ENCODE peak calls at places on chromosomes 11 and 22, in nine cellular contexts. One of them, this sample, is unnamed.

GRCh38 chr11:22561283-22561682 is 64.3 kb downstream of the FANCF start:
- DNase-seq in GM23338: no peak
- DNase-seq in neuronal stem cell: no peak
- DNase-seq in CD8-positive, alpha-beta T cell: no peak
- DNase-seq in effector memory CD4-positive, alpha-beta T cell: no peak
- DNase-seq in PC-3: no peak
- DNase-seq in colonic mucosa: no peak
- DNase-seq in neural progenitor cell: no peak
- DNase-seq in cardiac muscle cell: no peak
- DNase-seq in this sample: no peak

GRCh38 chr22:47918276-47918928 is 1156.0 kb downstream of the TBC1D22A start:
- DNase-seq in GM23338: no peak
- DNase-seq in neuronal stem cell: no peak
- DNase-seq in CD8-positive, alpha-beta T cell: no peak
- DNase-seq in effector memory CD4-positive, alpha-beta T cell: no peak
- DNase-seq in PC-3: no peak
- DNase-seq in colonic mucosa: no peak
- DNase-seq in neural progenitor cell: no peak
- DNase-seq in cardiac muscle cell: no peak
- DNase-seq in this sample: no peak

GRCh38 chr22:25933158-25933788 is 191.3 kb downstream of the MYO18B start:
- DNase-seq in GM23338: no peak
- DNase-seq in neuronal stem cell: no peak
- DNase-seq in CD8-positive, alpha-beta T cell: no peak
- DNase-seq in effector memory CD4-positive, alpha-beta T cell: no peak
- DNase-seq in PC-3: no peak
- DNase-seq in colonic mucosa: no peak
- DNase-seq in neural progenitor cell: no peak
- DNase-seq in cardiac muscle cell: no peak
- DNase-seq in this sample: no peak

GRCh38 chr11:60971520-60971919 is at the start of gene CD6:
- DNase-seq in GM23338: no peak
- DNase-seq in neuronal stem cell: no peak
- DNase-seq in CD8-positive, alpha-beta T cell: peak; percentile 86
- DNase-seq in effector memory CD4-positive, alpha-beta T cell: peak; percentile 58
- DNase-seq in PC-3: no peak
- DNase-seq in colonic mucosa: no peak
- DNase-seq in neural progenitor cell: no peak
- DNase-seq in cardiac muscle cell: no peak
- DNase-seq in this sample: no peak

GRCh38 chr11:95375881-95376280 is 144.9 kb upstream of the SESN3 start:
- DNase-seq in GM23338: no peak
- DNase-seq in neuronal stem cell: no peak
- DNase-seq in CD8-positive, alpha-beta T cell: no peak
- DNase-seq in effector memory CD4-positive, alpha-beta T cell: no peak
- DNase-seq in PC-3: no peak
- DNase-seq in colonic mucosa: no peak
- DNase-seq in neural progenitor cell: no peak
- DNase-seq in cardiac muscle cell: no peak
- DNase-seq in this sample: no peak

GRCh38 chr22:19802001-19802880 is 41.7 kb downstream of the TBX1 start:
- DNase-seq in GM23338: no peak
- DNase-seq in neuronal stem cell: no peak
- DNase-seq in CD8-positive, alpha-beta T cell: no peak
- DNase-seq in effector memory CD4-positive, alpha-beta T cell: no peak
- DNase-seq in PC-3: no peak
- DNase-seq in colonic mucosa: no peak
- DNase-seq in neural progenitor cell: no peak
- DNase-seq in cardiac muscle cell: no peak
- DNase-seq in this sample: no peak

GRCh38 chr22:23278883-23279675 is 98.8 kb downstream of the BCR start:
- DNase-seq in GM23338: no peak
- DNase-seq in neuronal stem cell: no peak
- DNase-seq in CD8-positive, alpha-beta T cell: peak; percentile 62
- DNase-seq in effector memory CD4-positive, alpha-beta T cell: no peak
- DNase-seq in PC-3: peak; percentile 49
- DNase-seq in colonic mucosa: peak; percentile 84
- DNase-seq in neural progenitor cell: no peak
- DNase-seq in cardiac muscle cell: no peak
- DNase-seq in this sample: peak; percentile 43

GRCh38 chr22:42461511-42461910 is 29.3 kb upstream of the NFAM1 start:
- DNase-seq in GM23338: peak; percentile 72
- DNase-seq in neuronal stem cell: no peak
- DNase-seq in CD8-positive, alpha-beta T cell: no peak
- DNase-seq in effector memory CD4-positive, alpha-beta T cell: no peak
- DNase-seq in PC-3: no peak
- DNase-seq in colonic mucosa: no peak
- DNase-seq in neural progenitor cell: peak; percentile 58
- DNase-seq in cardiac muscle cell: no peak
- DNase-seq in this sample: no peak

GRCh38 chr11:87259731-87260130 is 222.0 kb downstream of the TMEM135 start:
- DNase-seq in GM23338: no peak
- DNase-seq in neuronal stem cell: no peak
- DNase-seq in CD8-positive, alpha-beta T cell: no peak
- DNase-seq in effector memory CD4-positive, alpha-beta T cell: no peak
- DNase-seq in PC-3: no peak
- DNase-seq in colonic mucosa: no peak
- DNase-seq in neural progenitor cell: no peak
- DNase-seq in cardiac muscle cell: peak; percentile 39
- DNase-seq in this sample: no peak

GRCh38 chr11:33478111-33478573 is 221.0 kb downstream of the HIPK3 start:
- DNase-seq in GM23338: peak; percentile 27
- DNase-seq in neuronal stem cell: no peak
- DNase-seq in CD8-positive, alpha-beta T cell: no peak
- DNase-seq in effector memory CD4-positive, alpha-beta T cell: no peak
- DNase-seq in PC-3: no peak
- DNase-seq in colonic mucosa: no peak
- DNase-seq in neural progenitor cell: peak; percentile 5
- DNase-seq in cardiac muscle cell: peak; percentile 11
- DNase-seq in this sample: no peak

GRCh38 chr22:37735054-37735453 is 38.2 kb downstream of the TRIOBP start:
- DNase-seq in GM23338: peak; percentile 76
- DNase-seq in neuronal stem cell: peak; percentile 48
- DNase-seq in CD8-positive, alpha-beta T cell: peak; percentile 17
- DNase-seq in effector memory CD4-positive, alpha-beta T cell: no peak
- DNase-seq in PC-3: no peak
- DNase-seq in colonic mucosa: peak; percentile 57
- DNase-seq in neural progenitor cell: peak; percentile 84
- DNase-seq in cardiac muscle cell: peak; percentile 75
- DNase-seq in this sample: no peak

GRCh38 chr22:32515074-32515473 is 40.5 kb downstream of the FBXO7 start:
- DNase-seq in GM23338: no peak
- DNase-seq in neuronal stem cell: no peak
- DNase-seq in CD8-positive, alpha-beta T cell: no peak
- DNase-seq in effector memory CD4-positive, alpha-beta T cell: no peak
- DNase-seq in PC-3: no peak
- DNase-seq in colonic mucosa: no peak
- DNase-seq in neural progenitor cell: no peak
- DNase-seq in cardiac muscle cell: no peak
- DNase-seq in this sample: no peak

GRCh38 chr11:125902927-125903752 is at the start of gene PUS3:
- DNase-seq in GM23338: peak; percentile 96
- DNase-seq in neuronal stem cell: peak; percentile 66
- DNase-seq in CD8-positive, alpha-beta T cell: peak; percentile 88
- DNase-seq in effector memory CD4-positive, alpha-beta T cell: peak; percentile 64
- DNase-seq in PC-3: peak; percentile 90
- DNase-seq in colonic mucosa: peak; percentile 94
- DNase-seq in neural progenitor cell: peak; percentile 92
- DNase-seq in cardiac muscle cell: peak; percentile 90
- DNase-seq in this sample: peak; percentile 79

GRCh38 chr11:45646275-45646970 is 19.0 kb downstream of the CHST1 start:
- DNase-seq in GM23338: peak; percentile 57
- DNase-seq in neuronal stem cell: no peak
- DNase-seq in CD8-positive, alpha-beta T cell: no peak
- DNase-seq in effector memory CD4-positive, alpha-beta T cell: no peak
- DNase-seq in PC-3: peak; percentile 27
- DNase-seq in colonic mucosa: no peak
- DNase-seq in neural progenitor cell: peak; percentile 36
- DNase-seq in cardiac muscle cell: no peak
- DNase-seq in this sample: no peak

GRCh38 chr11:45799562-45799961 is 5.4 kb upstream of the SLC35C1 start:
- DNase-seq in GM23338: no peak
- DNase-seq in neuronal stem cell: no peak
- DNase-seq in CD8-positive, alpha-beta T cell: no peak
- DNase-seq in effector memory CD4-positive, alpha-beta T cell: no peak
- DNase-seq in PC-3: no peak
- DNase-seq in colonic mucosa: no peak
- DNase-seq in neural progenitor cell: no peak
- DNase-seq in cardiac muscle cell: no peak
- DNase-seq in this sample: no peak

GRCh38 chr11:120229451-120230424 is 10.2 kb upstream of the POU2F3 start:
- DNase-seq in GM23338: peak; percentile 76
- DNase-seq in neuronal stem cell: no peak
- DNase-seq in CD8-positive, alpha-beta T cell: no peak
- DNase-seq in effector memory CD4-positive, alpha-beta T cell: no peak
- DNase-seq in PC-3: peak; percentile 64
- DNase-seq in colonic mucosa: no peak
- DNase-seq in neural progenitor cell: peak; percentile 68
- DNase-seq in cardiac muscle cell: peak; percentile 34
- DNase-seq in this sample: no peak

GRCh38 chr11:128517457-128518230 is 69.7 kb downstream of the ETS1 start:
- DNase-seq in GM23338: no peak
- DNase-seq in neuronal stem cell: no peak
- DNase-seq in CD8-positive, alpha-beta T cell: no peak
- DNase-seq in effector memory CD4-positive, alpha-beta T cell: no peak
- DNase-seq in PC-3: peak; percentile 67
- DNase-seq in colonic mucosa: no peak
- DNase-seq in neural progenitor cell: no peak
- DNase-seq in cardiac muscle cell: no peak
- DNase-seq in this sample: no peak

GRCh38 chr11:128515086-128515485 is 72.3 kb downstream of the ETS1 start:
- DNase-seq in GM23338: no peak
- DNase-seq in neuronal stem cell: no peak
- DNase-seq in CD8-positive, alpha-beta T cell: peak; percentile 63
- DNase-seq in effector memory CD4-positive, alpha-beta T cell: no peak
- DNase-seq in PC-3: no peak
- DNase-seq in colonic mucosa: no peak
- DNase-seq in neural progenitor cell: no peak
- DNase-seq in cardiac muscle cell: no peak
- DNase-seq in this sample: no peak

GRCh38 chr11:128516886-128517285 is 70.5 kb downstream of the ETS1 start:
- DNase-seq in GM23338: no peak
- DNase-seq in neuronal stem cell: no peak
- DNase-seq in CD8-positive, alpha-beta T cell: no peak
- DNase-seq in effector memory CD4-positive, alpha-beta T cell: no peak
- DNase-seq in PC-3: no peak
- DNase-seq in colonic mucosa: no peak
- DNase-seq in neural progenitor cell: no peak
- DNase-seq in cardiac muscle cell: no peak
- DNase-seq in this sample: no peak

GRCh38 chr11:128515766-128516466 is 71.4 kb downstream of the ETS1 start:
- DNase-seq in GM23338: no peak
- DNase-seq in neuronal stem cell: no peak
- DNase-seq in CD8-positive, alpha-beta T cell: no peak
- DNase-seq in effector memory CD4-positive, alpha-beta T cell: no peak
- DNase-seq in PC-3: no peak
- DNase-seq in colonic mucosa: no peak
- DNase-seq in neural progenitor cell: no peak
- DNase-seq in cardiac muscle cell: no peak
- DNase-seq in this sample: no peak

DNA sequence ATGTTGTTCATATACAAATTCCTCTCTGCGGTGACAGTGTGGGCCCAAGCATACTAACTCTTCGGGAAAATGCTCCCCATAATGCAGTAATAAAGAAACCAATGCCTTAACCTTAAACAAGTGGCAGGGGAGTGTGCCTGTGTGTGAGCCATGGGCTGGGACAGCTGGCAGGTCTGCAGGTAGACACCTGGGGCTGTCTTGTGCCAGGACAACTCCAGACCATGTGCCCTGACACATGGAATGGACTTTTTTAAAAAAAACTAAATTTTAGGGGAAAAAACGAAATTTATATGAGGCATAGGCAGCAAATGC is 70.9 kb downstream of the ETS1 start:
- DNase-seq in GM23338: no peak
- DNase-seq in neuronal stem cell: no peak
- DNase-seq in CD8-positive, alpha-beta T cell: no peak
- DNase-seq in effector memory CD4-positive, alpha-beta T cell: no peak
- DNase-seq in PC-3: no peak
- DNase-seq in colonic mucosa: no peak
- DNase-seq in neural progenitor cell: no peak
- DNase-seq in cardiac muscle cell: no peak
- DNase-seq in this sample: no peak
- H3K27ac ChIP-seq in GM23338: no peak overlapping the region
- H3K27ac ChIP-seq in neuronal stem cell: no peak overlapping the region
- H3K27ac ChIP-seq in CD8-positive, alpha-beta T cell: peak overlapping the region; percentile 91
- H3K27ac ChIP-seq in effector memory CD4-positive, alpha-beta T cell: peak overlapping the region; percentile 93
- H3K27ac ChIP-seq in PC-3: no peak overlapping the region
- H3K27ac ChIP-seq in colonic mucosa: peak overlapping the region; percentile 60
- H3K27ac ChIP-seq in neural progenitor cell: no peak overlapping the region
- H3K27ac ChIP-seq in cardiac muscle cell: no peak overlapping the region
- H3K27ac ChIP-seq in this sample: no peak overlapping the region

GRCh38 chr11:74650498-74650897 is 58.1 kb downstream of the POLD3 start:
- DNase-seq in GM23338: no peak
- DNase-seq in neuronal stem cell: no peak
- DNase-seq in CD8-positive, alpha-beta T cell: no peak
- DNase-seq in effector memory CD4-positive, alpha-beta T cell: no peak
- DNase-seq in PC-3: no peak
- DNase-seq in colonic mucosa: no peak
- DNase-seq in neural progenitor cell: no peak
- DNase-seq in cardiac muscle cell: no peak
- DNase-seq in this sample: no peak
- H3K27ac ChIP-seq in GM23338: no peak overlapping the region
- H3K27ac ChIP-seq in neuronal stem cell: no peak overlapping the region
- H3K27ac ChIP-seq in CD8-positive, alpha-beta T cell: no peak overlapping the region
- H3K27ac ChIP-seq in effector memory CD4-positive, alpha-beta T cell: no peak overlapping the region
- H3K27ac ChIP-seq in PC-3: no peak overlapping the region
- H3K27ac ChIP-seq in colonic mucosa: no peak overlapping the region
- H3K27ac ChIP-seq in neural progenitor cell: no peak overlapping the region
- H3K27ac ChIP-seq in cardiac muscle cell: no peak overlapping the region
- H3K27ac ChIP-seq in this sample: no peak overlapping the region

GRCh38 chr11:65640483-65641207 is 2.7 kb downstream of the SIPA1 start:
- DNase-seq in GM23338: no peak
- DNase-seq in neuronal stem cell: no peak
- DNase-seq in CD8-positive, alpha-beta T cell: peak; percentile 52
- DNase-seq in effector memory CD4-positive, alpha-beta T cell: no peak
- DNase-seq in PC-3: no peak
- DNase-seq in colonic mucosa: peak; percentile 52
- DNase-seq in neural progenitor cell: no peak
- DNase-seq in cardiac muscle cell: no peak
- DNase-seq in this sample: peak; percentile 27
- H3K27ac ChIP-seq in GM23338: no peak overlapping the region
- H3K27ac ChIP-seq in neuronal stem cell: no peak overlapping the region
- H3K27ac ChIP-seq in CD8-positive, alpha-beta T cell: peak overlapping the region; percentile 98
- H3K27ac ChIP-seq in effector memory CD4-positive, alpha-beta T cell: peak overlapping the region; percentile 92
- H3K27ac ChIP-seq in PC-3: no peak overlapping the region
- H3K27ac ChIP-seq in colonic mucosa: peak overlapping the region; percentile 91
- H3K27ac ChIP-seq in neural progenitor cell: no peak overlapping the region
- H3K27ac ChIP-seq in cardiac muscle cell: no peak overlapping the region
- H3K27ac ChIP-seq in this sample: peak overlapping the region; percentile 70

DNA sequence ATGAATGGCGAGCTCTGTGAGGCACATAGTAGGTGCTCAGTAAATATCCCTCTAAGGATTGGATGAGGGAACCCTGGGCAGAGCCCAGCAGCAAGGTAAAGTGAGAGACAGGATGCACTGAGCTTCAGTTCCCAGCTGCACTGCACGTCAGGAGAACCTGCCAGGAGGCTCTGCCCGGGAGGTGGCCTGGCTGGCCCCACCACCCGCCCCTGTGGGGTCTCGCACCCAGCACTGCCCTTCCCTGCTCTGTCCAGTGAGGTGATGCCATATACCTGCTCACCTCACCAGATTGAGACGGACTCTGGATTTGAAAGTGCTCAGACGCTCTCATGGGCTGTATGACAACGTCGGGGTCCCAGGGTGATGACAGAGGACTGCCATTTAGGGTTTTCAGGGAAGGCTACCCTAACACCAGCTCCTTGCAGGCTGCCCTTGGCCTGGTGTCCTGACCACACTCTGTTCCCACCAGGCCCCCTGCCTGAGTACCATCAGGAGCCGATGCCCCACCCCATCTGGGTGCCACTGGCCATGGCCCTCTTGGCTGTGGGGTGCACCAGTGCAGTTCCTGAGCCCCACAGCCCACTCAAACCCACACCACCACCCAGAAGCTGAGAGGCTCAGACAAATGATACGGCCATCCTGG is 61.7 kb upstream of the FGF3 start:
- DNase-seq in GM23338: no peak
- DNase-seq in neuronal stem cell: no peak
- DNase-seq in CD8-positive, alpha-beta T cell: no peak
- DNase-seq in effector memory CD4-positive, alpha-beta T cell: no peak
- DNase-seq in PC-3: no peak
- DNase-seq in colonic mucosa: no peak
- DNase-seq in neural progenitor cell: no peak
- DNase-seq in cardiac muscle cell: no peak
- DNase-seq in this sample: no peak
- H3K27ac ChIP-seq in GM23338: no peak overlapping the region
- H3K27ac ChIP-seq in neuronal stem cell: no peak overlapping the region
- H3K27ac ChIP-seq in CD8-positive, alpha-beta T cell: no peak overlapping the region
- H3K27ac ChIP-seq in effector memory CD4-positive, alpha-beta T cell: no peak overlapping the region
- H3K27ac ChIP-seq in PC-3: no peak overlapping the region
- H3K27ac ChIP-seq in colonic mucosa: no peak overlapping the region
- H3K27ac ChIP-seq in neural progenitor cell: no peak overlapping the region
- H3K27ac ChIP-seq in cardiac muscle cell: no peak overlapping the region
- H3K27ac ChIP-seq in this sample: no peak overlapping the region